ENCODE peak calls at places on chromosomes 16 and 17, in seven cellular contexts. X is endothelial cell; V is Peyer's patch; G is nephron progenitor cell; D is Kasumi-1; W is activated naive CD8-positive, alpha-beta T cell treated with anti-CD3 and anti-CD28 coated beads, Interleukin-2, amount 50 U/mL, for 16 hours; R is activated CD4-positive, alpha-beta T cell treated with anti-CD3 and anti-CD28 coated beads, Interleukin-2, amount 50 U/mL, for 1 hour. U is an unnamed sample.

GRCh38 chr17:50817838-50818237 is 17.5 kb upstream of the WFIKKN2 start:
- DNase-seq in X (no peak), V (no peak), G (no peak), D (no peak), W (no peak), R (no peak), U (no peak)

GRCh38 chr16:79298476-79299153 is 301.9 kb downstream of the MAF start:
- DNase-seq in X (no peak), V (no peak), G (peak), D (no peak), W (no peak), R (no peak), U (no peak)

GRCh38 chr16:72951916-72952315 is 96.0 kb downstream of the ZFHX3 start:
- DNase-seq in X (no peak), V (no peak), G (no peak), D (no peak), W (no peak), R (no peak), U (no peak)

GRCh38 chr16:27359051-27359450 is 42.9 kb upstream of the IL21R start:
- DNase-seq in X (no peak), V (no peak), G (no peak), D (no peak), W (no peak), R (no peak), U (no peak)

GRCh38 chr17:279356-279755 is 73.3 kb downstream of the RPH3AL start:
- DNase-seq in X (no peak), V (no peak), G (no peak), D (no peak), W (no peak), R (no peak), U (peak)

GRCh38 chr17:37465058-37465616 is 24.6 kb upstream of the DUSP14 start:
- DNase-seq in X (no peak), V (no peak), G (no peak), D (no peak), W (no peak), R (no peak), U (no peak)

GRCh38 chr17:77456271-77456950 is 315.6 kb downstream of the SEC14L1 start:
- DNase-seq in X (no peak), V (peak), G (no peak), D (no peak), W (no peak), R (no peak), U (no peak)

GRCh38 chr17:43171761-43172487 is 910 bp downstream of the NBR1 start:
- DNase-seq in X (peak), V (no peak), G (no peak), D (peak), W (no peak), R (no peak), U (peak)

GRCh38 chr16:87459027-87459426 is 33.8 kb downstream of the ZCCHC14 start:
- DNase-seq in X (no peak), V (no peak), G (no peak), D (no peak), W (no peak), R (no peak), U (no peak)

GRCh38 chr16:48352648-48353347 is 32.4 kb downstream of the SIAH1 start:
- DNase-seq in X (no peak), V (no peak), G (no peak), D (no peak), W (no peak), R (no peak), U (no peak)

GRCh38 chr16:3580686-3581085 is 3.5 kb upstream of the NLRC3 start:
- DNase-seq in X (no peak), V (no peak), G (no peak), D (no peak), W (no peak), R (no peak), U (no peak)

GRCh38 chr16:56488035-56488434 is 31.8 kb downstream of the BBS2 start:
- DNase-seq in X (no peak), V (no peak), G (no peak), D (no peak), W (no peak), R (no peak), U (no peak)

GRCh38 chr16:11550651-11551498 is 35.8 kb downstream of the LITAF start:
- DNase-seq in X (no peak), V (no peak), G (no peak), D (no peak), W (no peak), R (no peak), U (peak)

GRCh38 chr17:6660765-6661463 is 9.4 kb downstream of the C17orf100 start:
- DNase-seq in X (no peak), V (peak), G (no peak), D (peak), W (no peak), R (no peak), U (no peak)

U was measured in cardiac muscle cell.